ENCODE peak calls at places on chromosomes 7 and 10, in six cellular contexts. L, O, P, U, I and S are unnamed samples.

GRCh38 chr10:131946880-131947279 is 34.8 kb downstream of the BNIP3 start:
- DNase-seq in L (no peak), O (no peak), P (peak; percentile 18), U (no peak), I (no peak), S (no peak)

GRCh38 chr10:73774637-73775036 is 7.2 kb upstream of the CHCHD1 start:
- DNase-seq in L (peak; percentile 32), O (no peak), P (no peak), U (peak; percentile 64), I (no peak), S (peak; percentile 52)

GRCh38 chr7:77826300-77826699 is 27.7 kb downstream of the PHTF2 start:
- DNase-seq in L (no peak), O (no peak), P (no peak), U (no peak), I (no peak), S (no peak)

GRCh38 chr10:91796332-91797076 is 1.7 kb upstream of the TNKS2 start:
- DNase-seq in L (no peak), O (no peak), P (peak; percentile 57), U (no peak), I (peak; percentile 32), S (peak; percentile 15)

GRCh38 chr10:124074471-124075109 is 18.8 kb downstream of the CHST15 start:
- DNase-seq in L (no peak), O (no peak), P (no peak), U (no peak), I (peak; percentile 30), S (peak; percentile 31)

GRCh38 chr7:40531946-40532345 is 397.1 kb downstream of the SUGCT start:
- DNase-seq in L (peak; percentile 83), O (no peak), P (no peak), U (no peak), I (no peak), S (no peak)

GRCh38 chr7:90957883-90958282 is 306.4 kb upstream of the FZD1 start:
- DNase-seq in L (no peak), O (peak; percentile 64), P (no peak), U (no peak), I (no peak), S (no peak)

GRCh38 chr7:17948503-17949238 is 8.4 kb upstream of the SNX13 start:
- DNase-seq in L (peak; percentile 17), O (no peak), P (no peak), U (no peak), I (no peak), S (peak; percentile 15)

GRCh38 chr10:133087679-133088523 is at the start of gene ADGRA1:
- DNase-seq in L (no peak), O (no peak), P (no peak), U (peak; percentile 58), I (no peak), S (no peak)

GRCh38 chr10:109976657-109977056 is 31.1 kb upstream of the ADD3 start:
- DNase-seq in L (no peak), O (no peak), P (no peak), U (no peak), I (no peak), S (no peak)

GRCh38 chr10:43688348-43688892 is 39.7 kb upstream of the ZNF32 start:
- DNase-seq in L (no peak), O (no peak), P (no peak), U (no peak), I (no peak), S (no peak)

GRCh38 chr7:133319842-133320241 is 67.0 kb downstream of the EXOC4 start:
- DNase-seq in L (no peak), O (no peak), P (no peak), U (no peak), I (no peak), S (no peak)

GRCh38 chr7:17638727-17639126 is 301.6 kb downstream of the SNX13 start:
- DNase-seq in L (no peak), O (no peak), P (no peak), U (no peak), I (no peak), S (peak; percentile 65)

GRCh38 chr7:101216860-101217387 is 457 bp downstream of the PLOD3 start:
- DNase-seq in L (no peak), O (no peak), P (no peak), U (peak; percentile 22), I (no peak), S (no peak)

GRCh38 chr10:29658984-29659769 is 24.4 kb upstream of the SVIL start:
- DNase-seq in L (peak; percentile 98), O (peak; percentile 99), P (peak; percentile 41), U (no peak), I (no peak), S (peak; percentile 100)

GRCh38 chr10:43229208-43230061 is 37.4 kb downstream of the RASGEF1A start:
- DNase-seq in L (no peak), O (no peak), P (no peak), U (peak; percentile 56), I (peak; percentile 13), S (no peak)

GRCh38 chr10:11430421-11431275 is 180.8 kb downstream of the USP6NL start:
- DNase-seq in L (no peak), O (no peak), P (no peak), U (no peak), I (no peak), S (no peak)

GRCh38 chr7:125316451-125316850 is 386.8 kb upstream of the POT1 start:
- DNase-seq in L (no peak), O (no peak), P (no peak), U (peak; percentile 83), I (no peak), S (peak; percentile 55)

GRCh38 chr7:138886501-138886917 is 88.5 kb upstream of the ATP6V0A4 start:
- DNase-seq in L (peak; percentile 72), O (peak; percentile 66), P (no peak), U (peak; percentile 48), I (no peak), S (peak; percentile 85)

GRCh38 chr7:138887872-138888656 is 90.1 kb upstream of the ATP6V0A4 start:
- DNase-seq in L (no peak), O (no peak), P (no peak), U (no peak), I (no peak), S (no peak)

GRCh38 chr7:138882249-138882648 is 84.3 kb upstream of the ATP6V0A4 start:
- DNase-seq in L (no peak), O (no peak), P (no peak), U (no peak), I (no peak), S (no peak)

GRCh38 chr7:138887085-138887705 is 89.2 kb upstream of the ATP6V0A4 start:
- DNase-seq in L (no peak), O (no peak), P (no peak), U (peak; percentile 62), I (no peak), S (no peak)

GRCh38 chr7:138885383-138886147 is 87.6 kb upstream of the ATP6V0A4 start:
- DNase-seq in L (no peak), O (no peak), P (no peak), U (no peak), I (no peak), S (no peak)
- TF ChIP-seq CTCF in L (no peak), O (peak; percentile 15), P (no peak), U (no peak), I (no peak), S (peak; percentile 29)

DNA sequence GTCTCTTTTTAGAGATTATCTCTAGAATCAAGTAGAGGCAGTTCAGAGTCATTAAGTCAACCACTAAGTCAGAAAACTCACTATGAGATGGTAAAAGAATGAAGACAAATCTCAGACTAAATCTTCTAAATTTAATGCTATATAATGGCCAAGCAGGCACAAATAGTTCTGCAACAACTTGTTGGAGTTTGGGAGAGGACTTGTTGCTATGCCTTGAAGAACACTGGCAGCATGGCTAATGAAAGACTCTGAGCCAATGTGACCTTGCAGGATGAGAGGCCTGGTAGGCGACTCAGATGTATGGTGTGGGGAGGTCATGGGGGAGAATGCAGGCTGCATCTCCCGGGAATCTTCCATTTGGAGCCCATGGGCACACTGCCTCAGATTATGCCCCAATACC is 128.7 kb downstream of the C1GALT1 start:
- DNase-seq in L (no peak), O (no peak), P (no peak), U (no peak), I (no peak), S (no peak)
- TF ChIP-seq CTCF in L (no peak), O (no peak), P (no peak), U (no peak), I (no peak), S (no peak)

DNA sequence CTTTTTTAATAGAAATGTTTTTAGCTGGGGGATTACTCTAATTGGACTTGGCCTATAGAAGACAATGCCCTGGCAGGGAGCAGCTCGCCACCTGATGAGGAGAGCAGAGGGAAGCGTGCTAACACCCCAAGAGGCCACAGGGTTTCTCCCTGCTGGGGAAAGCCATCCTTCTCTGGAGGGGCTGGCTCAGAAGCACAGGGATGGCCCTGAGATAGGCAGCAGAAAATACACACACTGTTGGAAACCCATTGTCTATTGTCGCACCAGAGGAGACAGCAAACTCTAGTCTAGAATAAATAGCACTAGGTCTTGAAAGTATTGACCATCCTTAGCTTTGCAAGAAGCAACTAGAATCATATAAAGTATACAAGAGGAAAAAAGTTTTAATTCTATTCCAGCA is 5.4 kb downstream of the COBL start:
- DNase-seq in L (no peak), O (no peak), P (no peak), U (no peak), I (no peak), S (no peak)
- TF ChIP-seq CTCF in L (no peak), O (no peak), P (no peak), U (no peak), I (no peak), S (no peak)

GRCh38 chr7:45107356-45107755 is 4.1 kb downstream of the TBRG4 start:
- DNase-seq in L (no peak), O (no peak), P (no peak), U (no peak), I (no peak), S (no peak)

GRCh38 chr7:45108863-45109262 is 2.6 kb downstream of the TBRG4 start:
- DNase-seq in L (no peak), O (no peak), P (no peak), U (no peak), I (no peak), S (no peak)

GRCh38 chr7:45112648-45113047 is 1.2 kb upstream of the TBRG4 start:
- DNase-seq in L (peak; percentile 29), O (no peak), P (no peak), U (no peak), I (no peak), S (peak; percentile 9)

GRCh38 chr7:45116048-45116447 is 4.6 kb upstream of the TBRG4 start:
- DNase-seq in L (no peak), O (no peak), P (no peak), U (no peak), I (no peak), S (no peak)

DNA sequence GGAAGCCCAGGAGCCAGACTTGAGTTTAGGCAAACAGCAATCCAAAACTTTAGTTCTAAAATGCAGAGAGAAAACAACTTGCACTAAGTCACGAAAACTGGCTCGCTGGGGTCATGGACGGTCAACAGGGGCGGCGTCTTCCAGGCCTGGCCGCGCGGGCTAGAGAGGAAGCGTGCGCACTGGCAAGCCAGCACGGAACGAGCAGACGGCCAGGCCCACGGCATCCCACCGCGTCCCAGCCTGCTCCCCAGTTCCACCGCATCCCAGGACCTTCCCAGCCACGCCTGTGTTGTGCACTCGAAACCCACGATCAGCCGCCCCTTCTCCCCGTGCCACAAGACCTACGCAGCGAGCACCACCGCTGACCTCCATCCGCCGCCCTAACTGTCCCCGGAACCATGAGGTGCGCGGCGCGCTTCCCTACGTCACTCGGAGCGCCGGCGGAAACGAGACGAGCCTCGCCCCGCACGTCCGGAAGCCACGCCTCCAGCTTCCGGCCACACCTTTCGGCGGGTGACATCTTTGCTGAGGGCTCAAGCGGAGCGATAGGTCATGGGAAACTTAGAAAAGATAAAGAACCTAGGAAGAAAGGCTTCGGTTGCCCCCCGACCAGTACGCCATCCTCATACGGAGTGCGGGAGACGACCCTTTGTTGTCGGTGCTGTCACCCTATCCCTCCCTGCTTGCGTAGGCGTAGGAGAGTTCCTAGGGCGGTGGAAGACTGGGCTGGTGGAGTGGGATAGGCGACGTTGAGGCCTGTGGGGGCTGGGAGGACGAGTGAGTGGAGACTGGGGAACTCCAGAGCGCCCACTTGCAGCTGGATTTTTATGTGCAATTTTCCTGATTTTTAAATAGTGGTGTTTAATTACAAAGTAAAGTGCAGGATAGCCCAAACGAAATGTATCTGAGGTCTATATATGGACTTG is at the start of gene TBRG4:
- DNase-seq in L (peak; percentile 90), O (peak; percentile 76), P (peak; percentile 96), U (peak; percentile 97), I (peak; percentile 96), S (peak; percentile 93)
- TF ChIP-seq CTCF in L (peak; percentile 54), O (peak; percentile 51), P (no peak), U (peak; percentile 43), I (peak; percentile 50), S (peak; percentile 44)